ENCODE peak calls at places on chromosomes 6 and 20, in ten cellular contexts. S is hepatic stellate cell; U is LHCN-M2; F is HT1080; H is activated CD4-positive, alpha-beta T cell treated with anti-CD3 and anti-CD28 coated beads, Interleukin-2, amount 10 ng/mL, durations not matched to agents 7 days and 5 days; K is astrocyte of the spinal cord; T is hepatocyte; P is activated CD4-positive, CD25-positive, alpha-beta regulatory T cell; Y is NCI-H345; R is HCEC 1CT. L is an unnamed sample.

GRCh38 chr20:49685161-49685601 is 28.5 kb downstream of the B4GALT5 start:
- DNase-seq in T (no peak), H (no peak), K (peak; percentile 50), Y (no peak), U (no peak), F (no peak), S (no peak), R (no peak), P (no peak), L (no peak)

GRCh38 chr20:47995661-47996060 is 210.4 kb upstream of the SULF2 start:
- DNase-seq in K (no peak), F (no peak), T (no peak), H (no peak), P (no peak), U (no peak), Y (no peak), S (no peak), R (no peak), L (no peak)

GRCh38 chr20:18524646-18525045 is 16.9 kb downstream of the SEC23B start:
- DNase-seq in K (peak; percentile 24), H (no peak), Y (no peak), U (peak; percentile 75), P (no peak), F (peak; percentile 93), R (peak; percentile 77), T (no peak), S (peak; percentile 21), L (no peak)

GRCh38 chr6:67854098-67854497 is 781.0 kb upstream of the ADGRB3 start:
- DNase-seq in S (no peak), R (peak; percentile 13), U (no peak), P (no peak), F (peak; percentile 52), H (no peak), Y (no peak), K (no peak), T (no peak), L (no peak)

GRCh38 chr6:85368631-85369030 is 81.3 kb upstream of the NT5E start:
- DNase-seq in U (no peak), F (no peak), Y (no peak), H (no peak), R (no peak), K (no peak), T (no peak), S (no peak), P (no peak), L (no peak)

GRCh38 chr6:49911252-49911651 is 44.9 kb upstream of the CRISP1 start:
- DNase-seq in F (no peak), S (no peak), Y (no peak), T (no peak), H (no peak), R (no peak), K (no peak), U (no peak), P (no peak), L (no peak)

GRCh38 chr6:11918021-11918738 is 93.9 kb upstream of the HIVEP1 start:
- DNase-seq in U (peak; percentile 74), R (peak; percentile 65), K (peak; percentile 88), Y (no peak), H (no peak), S (peak; percentile 45), F (no peak), P (no peak), T (peak; percentile 76), L (no peak)

GRCh38 chr6:35718911-35719381 is 17.9 kb upstream of the ARMC12 start:
- DNase-seq in K (peak; percentile 10), S (no peak), H (no peak), T (no peak), F (no peak), U (no peak), R (no peak), P (no peak), Y (no peak), L (no peak)

GRCh38 chr20:57654998-57655811 is 35.0 kb upstream of the ZBP1 start:
- DNase-seq in H (no peak), U (no peak), P (no peak), S (peak; percentile 8), R (no peak), F (no peak), Y (no peak), K (no peak), T (no peak), L (peak; percentile 45)

GRCh38 chr6:53718597-53719460 is 53.3 kb upstream of the KLHL31 start:
- DNase-seq in K (peak; percentile 64), H (peak; percentile 56), F (peak; percentile 51), U (peak; percentile 69), S (peak; percentile 40), R (peak; percentile 65), P (no peak), Y (peak; percentile 72), T (peak; percentile 89), L (no peak)

GRCh38 chr20:38247166-38247509 is 13.4 kb downstream of the KIAA1755 start:
- DNase-seq in F (no peak), H (no peak), R (no peak), P (no peak), U (no peak), S (no peak), K (no peak), T (no peak), Y (no peak), L (no peak)

GRCh38 chr6:48423640-48424365 is 312.8 kb upstream of the PTCHD4 start:
- DNase-seq in K (peak; percentile 56), T (no peak), F (no peak), P (no peak), H (no peak), R (peak; percentile 64), U (peak; percentile 49), S (peak; percentile 2), Y (no peak), L (no peak)

GRCh38 chr20:40108321-40108720 is 580.7 kb downstream of the MAFB start:
- DNase-seq in R (no peak), F (no peak), Y (no peak), P (no peak), T (no peak), K (no peak), H (no peak), S (no peak), U (no peak), L (no peak)

GRCh38 chr6:144493035-144493910 is 208.1 kb downstream of the UTRN start:
- DNase-seq in U (peak; percentile 50), Y (no peak), F (no peak), P (no peak), T (no peak), K (no peak), R (peak; percentile 63), S (no peak), H (no peak), L (no peak)

GRCh38 chr20:3092611-3093379 is 8.3 kb upstream of the AVP start:
- DNase-seq in R (no peak), F (no peak), S (no peak), K (no peak), U (no peak), H (peak; percentile 17), T (no peak), Y (no peak), P (peak; percentile 24), L (no peak)

GRCh38 chr6:150723857-150724256 is 124.2 kb downstream of the PLEKHG1 start:
- DNase-seq in H (no peak), Y (peak; percentile 16), T (no peak), P (no peak), S (no peak), F (peak; percentile 43), R (no peak), K (no peak), U (no peak), L (no peak)

GRCh38 chr6:163708459-163708858 is 293.9 kb downstream of the QKI start:
- DNase-seq in F (no peak), R (no peak), K (no peak), P (no peak), T (no peak), Y (no peak), S (no peak), H (no peak), U (no peak), L (no peak)

GRCh38 chr6:77474286-77474956 is 11.1 kb upstream of the HTR1B start:
- DNase-seq in S (no peak), K (no peak), R (no peak), T (no peak), H (no peak), P (no peak), U (no peak), F (peak; percentile 14), Y (no peak), L (no peak)

GRCh38 chr20:37406010-37406998 is 60.4 kb downstream of the SRC start:
- DNase-seq in K (no peak), F (peak; percentile 50), H (peak; percentile 20), S (peak; percentile 75), R (no peak), Y (peak; percentile 74), U (no peak), T (peak; percentile 77), P (no peak), L (peak; percentile 86)

GRCh38 chr6:159092631-159093030 is 47.8 kb upstream of the TAGAP start:
- DNase-seq in S (no peak), H (no peak), T (no peak), P (no peak), Y (no peak), U (no peak), F (no peak), R (no peak), K (no peak), L (no peak)

GRCh38 chr20:56247954-56248782 is at the start of gene MC3R:
- DNase-seq in S (peak; percentile 17), R (peak; percentile 29), H (peak; percentile 52), Y (peak; percentile 44), F (peak; percentile 34), P (no peak), K (peak; percentile 3), U (no peak), T (peak; percentile 78), L (peak; percentile 16)

GRCh38 chr6:158939255-158940170 is 60.5 kb downstream of the RSPH3 start:
- DNase-seq in H (no peak), S (peak; percentile 20), F (no peak), U (no peak), Y (no peak), T (peak; percentile 22), P (no peak), K (no peak), R (no peak), L (no peak)

GRCh38 chr6:122790740-122791679 is 2.0 kb downstream of the SMPDL3A start:
- DNase-seq in U (no peak), H (no peak), P (no peak), R (peak; percentile 11), K (no peak), F (no peak), S (no peak), T (peak; percentile 55), Y (no peak), L (no peak)